ENCODE peak calls at places on chromosomes 5 and 9, in seven cellular contexts. I, N, T, K, W, U and E are unnamed samples.
A peak's percentile ranks its signal among the peaks of the same experiment; 100 is the strongest.

GRCh38 chr5:176692835-176693476 is 45.7 kb downstream of the TSPAN17 start:
- DNase-seq in W (no peak), K (no peak), U (peak; percentile 69), I (no peak), T (no peak), N (peak; percentile 97), E (no peak)

GRCh38 chr9:95506438-95506691 is 10.4 kb downstream of the PTCH1 start:
- DNase-seq in W (peak; percentile 72), T (no peak), N (peak; percentile 84), K (no peak), U (peak; percentile 42), I (peak; percentile 44), E (no peak)

GRCh38 chr9:101028346-101029299 is at the start of gene PLPPR1:
- DNase-seq in T (no peak), W (peak; percentile 60), K (no peak), I (no peak), N (peak; percentile 94), U (peak; percentile 48), E (no peak)

GRCh38 chr5:157862183-157862851 is 3.4 kb upstream of the CLINT1 start:
- DNase-seq in K (no peak), I (no peak), U (no peak), T (no peak), W (no peak), N (no peak), E (no peak)

GRCh38 chr9:115127191-115127817 is 9.3 kb upstream of the TNC start:
- DNase-seq in I (no peak), N (peak; percentile 49), W (no peak), U (no peak), K (no peak), T (no peak), E (no peak)

GRCh38 chr5:55063899-55064298 is 38.5 kb upstream of the GZMA start:
- DNase-seq in N (no peak), I (no peak), U (no peak), T (no peak), W (peak; percentile 68), K (no peak), E (no peak)

GRCh38 chr5:168607946-168608345 is 28.8 kb upstream of the PANK3 start:
- DNase-seq in U (no peak), I (no peak), T (no peak), W (no peak), N (no peak), K (no peak), E (no peak)

GRCh38 chr9:19050637-19051591 is 1.7 kb downstream of the RRAGA start:
- DNase-seq in N (peak; percentile 61), W (no peak), T (no peak), K (no peak), I (no peak), U (no peak), E (no peak)

GRCh38 chr5:142748132-142748531 is 22.0 kb upstream of the ARHGAP26 start:
- DNase-seq in K (no peak), W (peak; percentile 80), I (no peak), T (no peak), N (no peak), U (no peak), E (no peak)

GRCh38 chr5:6712136-6712581 is 1.1 kb upstream of the TENT4A start:
- DNase-seq in U (peak; percentile 56), W (peak; percentile 79), T (peak; percentile 19), I (peak; percentile 30), N (peak; percentile 74), K (peak; percentile 35), E (peak; percentile 55)

GRCh38 chr5:71615809-71616208 is 28.7 kb downstream of the MCCC2 start:
- DNase-seq in I (no peak), U (no peak), T (no peak), N (no peak), K (no peak), W (no peak), E (no peak)

GRCh38 chr5:145941677-145942130 is 5.3 kb downstream of the SH3RF2 start:
- DNase-seq in T (no peak), K (no peak), U (no peak), N (peak; percentile 17), W (no peak), I (no peak), E (no peak)

GRCh38 chr9:98451576-98451975 is 196.1 kb upstream of the TBC1D2 start:
- DNase-seq in T (no peak), K (no peak), N (no peak), I (no peak), W (no peak), U (no peak), E (no peak)

GRCh38 chr5:83255268-83255667 is 177.9 kb downstream of the XRCC4 start:
- DNase-seq in K (no peak), N (no peak), W (peak; percentile 40), I (no peak), T (no peak), U (no peak), E (no peak)

GRCh38 chr9:96327694-96328352 is 25.8 kb upstream of the HSD17B3 start:
- DNase-seq in T (peak; percentile 26), N (peak; percentile 61), W (peak; percentile 89), K (no peak), U (peak; percentile 84), I (peak; percentile 52), E (no peak)

GRCh38 chr5:72608297-72608696 is 101.1 kb upstream of the ZNF366 start:
- DNase-seq in T (no peak), U (no peak), W (peak; percentile 60), I (peak; percentile 44), K (no peak), N (peak; percentile 36), E (no peak)

GRCh38 chr5:163453705-163454104 is 6.2 kb downstream of the NUDCD2 start:
- DNase-seq in N (no peak), W (peak; percentile 75), I (no peak), U (no peak), T (no peak), K (no peak), E (no peak)